ENCODE peak calls at places on chromosomes 13 and 19, in five cellular contexts. S is esophagus squamous epithelium, W is heart left ventricle, X is tibial nerve, O is Peyer's patch. K is an unnamed sample. For H3K4me1, the result is how much of the 10 kb centered on the place peaks cover.

GRCh38 chr19:36547001-36547732 is 19.1 kb upstream of the ZNF260 start:
- DNase-seq in S (no peak), W (no peak), X (no peak), O (no peak), K (no peak)

GRCh38 chr19:53504903-53505302 is 33.0 kb upstream of the ZNF331 start:
- DNase-seq in S (no peak), W (no peak), X (no peak), O (no peak), K (no peak)

GRCh38 chr13:75079226-75079625 is 402.7 kb downstream of the TBC1D4 start:
- DNase-seq in S (no peak), W (no peak), X (no peak), O (no peak), K (no peak)

GRCh38 chr19:55146078-55146647 is 2.8 kb downstream of the TNNT1 start:
- DNase-seq in S (no peak), W (no peak), X (no peak), O (no peak), K (peak)

GRCh38 chr19:19627716-19628498 is at the start of gene LPAR2:
- DNase-seq in S (no peak), W (no peak), X (no peak), O (peak), K (peak)

GRCh38 chr13:33261426-33262068 is 24.0 kb downstream of the STARD13 start:
- DNase-seq in S (no peak), W (no peak), X (no peak), O (no peak), K (no peak)

GRCh38 chr13:23578411-23579071 is 8.3 kb downstream of the TNFRSF19 start:
- DNase-seq in S (no peak), W (peak), X (peak), O (peak), K (peak)

GRCh38 chr19:50728084-50728737 is 5.0 kb downstream of the CLEC11A start:
- DNase-seq in S (no peak), W (peak), X (peak), O (no peak), K (peak)

GRCh38 chr19:1451916-1452801 is 2.2 kb downstream of the APC2 start:
- DNase-seq in S (no peak), W (no peak), X (no peak), O (no peak), K (no peak)

GRCh38 chr19:58558066-58558622 is at the start of gene UBE2M:
- DNase-seq in S (no peak), W (peak), X (no peak), O (no peak), K (peak)

GRCh38 chr13:105097501-105097900 is 1438.0 kb downstream of the EFNB2 start:
- DNase-seq in S (no peak), W (no peak), X (no peak), O (no peak), K (no peak)

GRCh38 chr19:50551034-50551712 is 17.1 kb downstream of the LRRC4B start:
- DNase-seq in S (no peak), W (no peak), X (no peak), O (no peak), K (no peak)

GRCh38 chr19:55112781-55113569 is 4.5 kb downstream of the PPP1R12C start:
- DNase-seq in S (no peak), W (no peak), X (no peak), O (no peak), K (peak)

GRCh38 chr19:41397086-41398041 is at the start of the genes BCKDHA and EXOSC5:
- DNase-seq in S (peak), W (peak), X (peak), O (peak), K (peak)

GRCh38 chr19:41399525-41399924 is 1.9 kb downstream of the BCKDHA start:
- DNase-seq in S (no peak), W (no peak), X (no peak), O (no peak), K (no peak)

GRCh38 chr19:41399091-41399490 is 1.5 kb downstream of the BCKDHA start:
- DNase-seq in S (no peak), W (no peak), X (no peak), O (no peak), K (no peak)

GRCh38 chr19:41398042-41398403 is 405 bp downstream of the BCKDHA start:
- DNase-seq in S (no peak), W (no peak), X (no peak), O (no peak), K (no peak)

GRCh38 chr19:41398603-41399002 is 985 bp downstream of the BCKDHA start:
- DNase-seq in S (no peak), W (no peak), X (no peak), O (no peak), K (no peak)
- H3K4me1 ChIP-seq in S (half or more), W (under half), X (half or more), O (under half), K (under half)

GRCh38 chr13:28318418-28318995 is 176.4 kb downstream of the FLT1 start:
- DNase-seq in S (no peak), W (no peak), X (no peak), O (no peak), K (no peak)

GRCh38 chr13:28316841-28317240 is 178.1 kb downstream of the FLT1 start:
- DNase-seq in S (no peak), W (no peak), X (no peak), O (no peak), K (no peak)

GRCh38 chr13:28316129-28316528 is 177.8 kb downstream of the PAN3 start:
- DNase-seq in S (no peak), W (no peak), X (no peak), O (no peak), K (no peak)

GRCh38 chr13:28314879-28315278 is 176.5 kb downstream of the PAN3 start:
- DNase-seq in S (no peak), W (no peak), X (no peak), O (no peak), K (no peak)

GRCh38 chr13:28313579-28313978 is 175.2 kb downstream of the PAN3 start:
- DNase-seq in S (no peak), W (no peak), X (no peak), O (no peak), K (no peak)
- TF ChIP-seq CTCF in S (no peak), W (peak), X (no peak), O (no peak), K (no peak)

DNA sequence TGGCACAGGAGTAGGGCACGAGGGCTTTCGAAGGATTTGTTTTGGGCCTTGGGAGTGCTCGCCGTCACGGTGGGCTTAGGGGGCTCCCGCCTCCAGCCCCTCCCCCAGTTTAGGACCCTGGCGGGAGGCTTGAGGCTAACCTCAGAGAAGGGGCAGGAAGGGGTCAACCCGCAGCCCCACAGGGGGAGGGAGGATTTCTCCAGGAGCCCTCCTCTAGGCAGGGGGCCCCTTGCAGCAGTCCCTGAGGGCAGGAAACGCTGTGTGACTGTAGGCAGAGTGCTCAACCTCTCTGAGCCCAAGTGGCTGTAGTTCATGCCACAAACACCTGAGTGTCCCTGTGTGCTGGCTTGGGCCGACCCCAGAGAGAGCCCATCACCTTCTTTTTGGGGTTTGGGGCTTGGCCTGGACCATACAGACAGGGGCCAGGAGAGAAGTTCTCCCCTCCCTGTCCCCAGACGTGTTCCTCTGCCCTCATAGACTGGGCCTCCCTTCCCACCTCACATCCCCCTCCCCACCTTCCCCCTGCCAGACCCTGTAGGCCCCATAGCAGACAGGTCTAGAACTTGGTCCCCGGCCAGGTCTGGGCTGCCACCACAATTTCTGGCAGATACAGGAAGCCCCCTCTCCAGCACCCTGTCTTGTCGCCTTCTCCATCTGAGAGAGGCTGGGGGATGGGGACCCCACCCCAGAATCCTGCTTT is 8.1 kb downstream of the ISYNA1 start:
- DNase-seq in S (no peak), W (no peak), X (no peak), O (no peak), K (no peak)
- H3K4me1 ChIP-seq in S (half or more), W (half or more), X (half or more), O (under half), K (under half)

GRCh38 chr13:44972956-44973581 is 16.2 kb downstream of the NUFIP1 start:
- DNase-seq in S (no peak), W (no peak), X (no peak), O (no peak), K (no peak)

GRCh38 chr13:44974056-44974798 is 15.0 kb downstream of the NUFIP1 start:
- DNase-seq in S (no peak), W (peak), X (no peak), O (no peak), K (no peak)

GRCh38 chr13:44976196-44976595 is 13.1 kb downstream of the NUFIP1 start:
- DNase-seq in S (no peak), W (no peak), X (no peak), O (no peak), K (no peak)

GRCh38 chr13:44976949-44977583 is 12.2 kb downstream of the NUFIP1 start:
- DNase-seq in S (no peak), W (no peak), X (no peak), O (no peak), K (no peak)

GRCh38 chr13:44978328-44978727 is 10.9 kb downstream of the NUFIP1 start:
- DNase-seq in S (no peak), W (no peak), X (no peak), O (no peak), K (no peak)
- TF ChIP-seq CTCF in S (no peak), W (no peak), X (no peak), O (no peak), K (no peak)

GRCh38 chr13:41001695-41002094 is 17.4 kb downstream of the ELF1 start:
- DNase-seq in S (no peak), W (no peak), X (no peak), O (no peak), K (no peak)
- H3K4me1 ChIP-seq in S (half or more), W (under half), X (under half), O (under half), K (half or more)

DNA sequence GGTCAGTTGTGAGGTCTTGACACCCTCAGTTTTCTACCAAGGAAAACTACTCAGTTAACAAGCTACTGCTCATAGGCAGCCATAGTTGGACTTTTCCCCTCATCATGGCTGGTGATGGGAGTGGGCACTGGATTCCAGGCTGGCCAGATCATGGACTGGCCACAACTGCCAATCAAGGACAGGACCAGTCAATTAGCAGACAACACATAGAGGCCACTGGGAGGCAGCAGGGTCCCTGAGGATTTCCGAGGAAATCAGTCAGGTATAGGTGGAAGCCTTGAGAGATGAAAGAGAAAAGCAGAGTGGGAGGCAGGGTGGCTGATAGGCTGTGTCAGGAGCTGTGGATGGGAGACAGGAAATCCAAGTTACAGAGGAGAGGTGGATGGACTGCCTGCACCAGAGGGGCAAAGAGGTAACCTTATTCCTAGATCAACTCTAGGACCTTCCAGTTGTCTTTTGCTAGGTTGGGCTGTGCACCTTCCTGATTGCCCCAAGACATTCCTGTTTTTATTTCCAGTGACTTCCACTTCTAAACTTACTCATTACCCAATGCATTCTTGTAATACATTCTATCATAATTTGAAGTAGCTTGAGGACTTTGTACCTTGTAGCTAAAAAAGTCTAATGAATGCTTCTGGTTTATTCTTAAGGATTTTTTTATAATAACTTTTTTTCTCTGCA is 361.8 kb downstream of the KCNRG start:
- DNase-seq in S (no peak), W (peak), X (no peak), O (no peak), K (peak)
- TF ChIP-seq CTCF in S (no peak), W (peak), X (no peak), O (no peak), K (no peak)

DNA sequence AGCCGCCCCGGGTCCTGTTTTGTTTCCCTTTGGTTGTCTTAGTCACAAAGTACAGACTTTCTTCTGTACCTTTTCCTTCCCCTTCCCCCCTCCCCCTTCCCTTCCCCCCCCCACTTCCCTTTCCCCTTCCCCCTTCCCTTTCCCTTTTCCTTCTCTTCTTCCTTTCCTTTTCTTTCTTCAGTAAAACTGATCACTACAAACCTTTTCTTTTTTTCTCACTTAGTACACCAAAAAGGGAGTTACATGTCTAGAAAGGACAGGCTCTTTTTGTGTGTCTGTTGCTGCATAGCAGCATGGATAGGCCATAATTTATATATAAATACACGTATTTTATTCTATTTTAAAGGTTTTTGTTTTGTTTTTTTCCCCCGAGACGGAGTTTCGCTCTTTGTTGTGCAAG is 35.4 kb downstream of the DNM2 start:
- DNase-seq in S (no peak), W (no peak), X (no peak), O (no peak), K (no peak)
- H3K4me1 ChIP-seq in S (half or more), W (half or more), X (under half), O (under half), K (under half)

GRCh38 chr19:35306473-35307246 is 14.7 kb downstream of the MAG start:
- DNase-seq in S (no peak), W (no peak), X (no peak), O (no peak), K (peak)
- TF ChIP-seq CTCF in S (no peak), W (no peak), X (no peak), O (no peak), K (peak)

DNA sequence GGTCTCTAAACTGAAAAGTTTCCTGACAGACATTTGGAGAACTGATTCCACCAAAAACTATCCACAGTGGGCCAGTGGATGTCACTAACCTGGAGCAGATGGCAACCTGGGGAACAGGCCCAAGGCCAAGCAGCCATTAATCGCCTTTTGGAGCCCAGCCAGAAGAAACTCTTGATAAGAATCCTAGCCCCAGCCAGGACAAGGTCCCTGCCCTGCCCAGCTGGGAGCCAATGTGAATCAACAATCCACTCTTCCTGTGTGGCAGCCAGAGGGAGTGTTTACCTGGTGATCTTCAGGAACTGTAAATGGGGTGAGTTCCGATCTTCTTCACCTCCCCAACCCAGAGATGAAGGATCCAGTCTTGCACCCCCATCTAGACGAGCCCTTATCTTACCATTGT is 14.5 kb upstream of the IGSF23 start:
- DNase-seq in S (no peak), W (no peak), X (no peak), O (peak), K (no peak)
- H3K4me1 ChIP-seq in S (under half), W (under half), X (under half), O (under half), K (half or more)

DNA sequence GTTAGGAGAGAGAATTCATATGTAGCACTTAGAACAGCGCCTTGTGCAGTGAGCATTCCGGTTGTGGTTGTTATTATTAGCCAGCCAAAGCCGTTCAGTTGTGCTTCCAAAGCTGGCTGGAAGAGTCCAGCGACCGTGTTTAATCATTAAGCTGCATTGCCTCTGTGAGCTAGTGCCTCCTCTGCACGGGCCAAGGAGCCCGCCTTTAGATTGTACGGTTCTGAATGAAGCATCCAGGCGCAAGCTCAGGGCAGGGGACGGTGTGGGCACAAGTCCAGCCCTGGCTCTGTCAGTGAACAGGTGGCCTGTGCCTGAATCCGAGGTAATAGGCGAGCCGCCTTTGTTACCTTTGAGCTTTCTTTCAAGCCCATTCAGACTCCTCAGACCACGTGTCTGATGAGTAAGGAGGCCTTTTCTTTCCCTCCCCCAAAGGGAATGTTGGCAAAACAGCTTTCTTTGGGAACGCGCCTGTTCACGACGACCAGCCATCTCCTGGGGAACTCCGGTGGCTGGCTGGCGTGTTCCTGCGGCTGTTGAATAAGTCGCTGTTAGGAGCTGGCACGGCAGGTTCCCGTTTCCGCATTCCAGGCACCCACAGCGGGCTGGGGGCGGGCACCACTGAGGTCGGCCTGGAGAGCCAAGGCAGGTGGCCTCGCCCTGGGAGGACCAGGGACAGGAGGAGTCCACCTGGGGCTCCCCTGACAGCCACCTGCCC is 25.1 kb downstream of the SIPA1L3 start:
- DNase-seq in S (no peak), W (peak), X (no peak), O (peak), K (peak)
- TF ChIP-seq CTCF in S (no peak), W (no peak), X (no peak), O (peak), K (no peak)

K was measured in Caco-2.